ENCODE peak calls at places on chromosome 14, in six cellular contexts. J is psoas muscle; F is cardiac muscle cell; L is upper lobe of right lung; I is tibial nerve; C is CD4-positive, CD25-positive, alpha-beta regulatory T cell. S is an unnamed sample.

GRCh38 chr14:104724981-104725771 is 1.1 kb downstream of the ADSS1 start:
- DNase-seq in J (peak), F (peak), L (no peak), I (no peak), C (no peak), S (no peak)

GRCh38 chr14:96383445-96383844 is 8.5 kb upstream of the AK7 start:
- DNase-seq in J (no peak), F (no peak), L (no peak), I (no peak), C (no peak), S (no peak)

GRCh38 chr14:93305708-93306418 is 27.0 kb downstream of the BTBD7 start:
- DNase-seq in J (no peak), F (no peak), L (no peak), I (no peak), C (no peak), S (no peak)

GRCh38 chr14:78316711-78317110 is 146.5 kb downstream of the NRXN3 start:
- DNase-seq in J (no peak), F (no peak), L (no peak), I (no peak), C (no peak), S (no peak)

GRCh38 chr14:102220031-102220430 is 80.3 kb downstream of the WDR20 start:
- DNase-seq in J (no peak), F (no peak), L (no peak), I (no peak), C (peak), S (no peak)

GRCh38 chr14:71739273-71739990 is 192.8 kb upstream of the RGS6 start:
- DNase-seq in J (no peak), F (peak), L (no peak), I (no peak), C (no peak), S (no peak)

GRCh38 chr14:85764809-85765208 is 234.9 kb downstream of the FLRT2 start:
- DNase-seq in J (peak), F (peak), L (no peak), I (peak), C (no peak), S (no peak)

GRCh38 chr14:51733147-51733546 is 81.4 kb downstream of the FRMD6 start:
- DNase-seq in J (no peak), F (no peak), L (no peak), I (no peak), C (no peak), S (no peak)

GRCh38 chr14:104143521-104144452 is 5.4 kb downstream of the KIF26A start:
- DNase-seq in J (peak), F (no peak), L (peak), I (no peak), C (no peak), S (no peak)

DNA sequence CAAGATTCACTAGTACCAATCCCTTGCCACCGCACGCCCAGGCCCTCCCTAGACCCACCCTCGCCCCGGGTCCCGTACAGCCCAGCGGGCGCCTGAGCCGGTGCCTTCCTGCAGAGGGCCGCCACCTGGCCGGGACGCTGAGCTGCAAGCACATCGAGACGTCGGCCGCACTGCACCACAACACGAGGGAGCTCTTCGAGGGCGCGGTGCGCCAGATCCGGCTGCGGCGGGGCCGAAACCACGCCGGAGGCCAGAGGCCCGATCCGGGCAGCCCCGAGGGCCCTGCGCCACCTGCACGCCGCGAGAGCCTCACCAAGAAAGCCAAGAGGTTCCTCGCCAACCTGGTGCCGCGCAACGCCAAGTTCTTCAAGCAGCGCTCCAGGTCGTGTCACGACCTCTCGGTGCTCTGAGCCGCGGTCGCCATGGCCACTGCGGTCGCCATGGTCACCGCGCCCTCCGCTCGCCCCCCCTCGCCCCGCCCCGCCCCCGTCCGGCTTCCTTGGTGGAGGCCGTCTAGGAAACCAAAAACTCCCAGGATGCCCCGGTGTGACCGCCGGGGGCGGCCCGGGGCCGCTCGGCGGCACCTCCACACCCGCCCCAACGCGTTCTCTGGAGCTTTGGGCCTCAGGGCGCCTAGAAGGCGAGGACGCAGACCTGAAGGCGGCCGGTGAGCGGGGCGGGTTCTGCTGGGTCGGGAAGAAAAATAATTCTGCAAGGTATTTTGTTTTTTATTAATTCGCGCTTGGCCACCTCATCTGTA is 3.7 kb downstream of the REM2 start:
- DNase-seq in J (peak), F (peak), L (peak), I (peak), C (peak), S (no peak)
- H3K27ac ChIP-seq in J (no peak), F (peak), L (peak), I (no peak), C (peak), S (no peak)

DNA sequence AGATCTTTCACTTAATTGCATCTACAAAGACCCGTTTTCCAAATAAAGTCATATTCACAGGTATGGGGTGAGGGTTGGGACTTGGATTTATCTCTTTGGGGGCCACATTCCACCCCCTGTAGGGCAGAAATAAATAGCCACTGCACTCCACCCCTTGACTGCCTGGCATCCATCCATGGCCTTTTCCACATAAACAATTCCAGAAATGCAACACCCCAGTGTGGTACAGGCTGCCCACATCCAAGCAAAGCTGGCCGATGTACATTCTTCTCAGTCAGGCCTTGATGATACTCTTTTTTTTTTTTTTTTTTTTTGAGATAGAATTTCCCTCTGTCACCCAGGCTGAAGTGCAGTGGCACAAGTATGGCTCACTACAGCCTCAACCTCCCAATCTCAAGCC is 12.9 kb downstream of the DGLUCY start:
- DNase-seq in J (no peak), F (no peak), L (no peak), I (no peak), C (no peak), S (no peak)
- H3K27ac ChIP-seq in J (peak), F (no peak), L (no peak), I (no peak), C (no peak), S (peak)

GRCh38 chr14:74941676-74942097 is 13.7 kb downstream of the PGF start:
- DNase-seq in J (peak), F (peak), L (peak), I (no peak), C (peak), S (peak)
- H3K27ac ChIP-seq in J (peak), F (peak), L (peak), I (peak), C (peak), S (peak)

DNA sequence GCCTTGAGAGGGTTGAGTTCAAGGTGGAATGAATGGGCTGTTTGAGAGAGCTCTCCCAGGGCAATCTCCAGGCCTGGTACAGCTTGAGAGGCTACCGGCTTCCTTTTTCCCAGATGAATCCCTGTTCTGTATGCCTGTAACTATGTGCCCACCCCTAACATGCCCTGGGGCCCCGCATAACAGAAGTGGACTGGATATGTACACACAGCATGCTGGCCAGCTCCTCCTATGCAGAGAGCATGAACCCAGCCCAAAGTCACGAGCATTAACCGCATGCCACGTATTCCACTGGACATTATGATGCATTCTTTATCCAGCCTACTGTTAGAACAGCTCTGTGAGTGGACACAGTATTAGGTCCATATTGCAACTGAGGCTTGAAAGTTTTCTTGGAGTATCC is 43.5 kb downstream of the IRF2BPL start:
- DNase-seq in J (no peak), F (peak), L (no peak), I (no peak), C (no peak), S (no peak)
- H3K27ac ChIP-seq in J (no peak), F (peak), L (no peak), I (no peak), C (no peak), S (no peak)

GRCh38 chr14:59483360-59483759 is 848 bp downstream of the L3HYPDH start:
- DNase-seq in J (peak), F (peak), L (no peak), I (no peak), C (no peak), S (peak)

GRCh38 chr14:59481407-59482119 is 2.6 kb downstream of the L3HYPDH start:
- DNase-seq in J (no peak), F (peak), L (no peak), I (no peak), C (no peak), S (no peak)

GRCh38 chr14:59483819-59484610 is at the start of the genes JKAMP and L3HYPDH:
- DNase-seq in J (peak), F (peak), L (peak), I (peak), C (peak), S (peak)

GRCh38 chr14:59482471-59483331 is 1.5 kb downstream of the L3HYPDH start:
- DNase-seq in J (no peak), F (peak), L (no peak), I (no peak), C (peak), S (no peak)

DNA sequence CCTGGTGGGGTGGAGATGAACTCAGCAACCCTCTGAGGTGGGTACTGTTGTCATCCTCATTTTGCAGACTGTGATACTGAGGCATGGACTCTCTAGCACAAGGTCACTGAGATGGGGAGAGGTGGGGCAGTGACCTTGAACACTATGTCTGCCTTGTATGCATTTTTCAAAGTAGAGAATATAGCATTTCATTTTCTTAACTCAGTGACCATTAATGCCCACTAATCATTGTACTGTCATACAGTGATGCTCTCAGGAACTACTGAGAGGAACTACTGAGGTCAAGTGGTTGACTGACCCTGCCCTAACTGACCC is 2.1 kb downstream of the L3HYPDH start:
- DNase-seq in J (no peak), F (no peak), L (no peak), I (no peak), C (no peak), S (no peak)
- H3K27ac ChIP-seq in J (peak), F (no peak), L (peak), I (no peak), C (no peak), S (peak)

GRCh38 chr14:81441626-81442134 is 41.6 kb upstream of the STON2 start:
- DNase-seq in J (no peak), F (no peak), L (no peak), I (no peak), C (no peak), S (no peak)
- H3K27ac ChIP-seq in J (no peak), F (no peak), L (no peak), I (no peak), C (no peak), S (no peak)

DNA sequence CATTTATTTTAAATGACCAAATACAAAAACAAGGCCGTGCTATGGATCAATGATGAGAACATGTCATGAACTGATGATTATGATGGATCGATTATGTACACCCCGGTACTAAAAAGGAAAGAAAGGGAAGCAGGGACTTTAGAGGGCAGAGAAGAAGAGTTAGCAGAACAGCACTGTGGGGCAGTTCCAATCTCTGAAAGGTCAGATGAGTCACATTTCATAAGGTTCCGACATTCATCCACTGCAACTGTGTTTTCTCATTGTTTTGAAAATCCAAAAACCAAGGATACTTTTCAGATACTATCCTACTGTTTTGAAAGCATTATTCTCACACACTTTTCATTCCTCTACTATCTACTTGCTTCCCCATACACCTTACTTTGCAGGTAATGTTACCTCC is 169.3 kb downstream of the STXBP6 start:
- DNase-seq in J (no peak), F (peak), L (no peak), I (no peak), C (no peak), S (no peak)
- H3K27ac ChIP-seq in J (no peak), F (no peak), L (no peak), I (no peak), C (no peak), S (no peak)

DNA sequence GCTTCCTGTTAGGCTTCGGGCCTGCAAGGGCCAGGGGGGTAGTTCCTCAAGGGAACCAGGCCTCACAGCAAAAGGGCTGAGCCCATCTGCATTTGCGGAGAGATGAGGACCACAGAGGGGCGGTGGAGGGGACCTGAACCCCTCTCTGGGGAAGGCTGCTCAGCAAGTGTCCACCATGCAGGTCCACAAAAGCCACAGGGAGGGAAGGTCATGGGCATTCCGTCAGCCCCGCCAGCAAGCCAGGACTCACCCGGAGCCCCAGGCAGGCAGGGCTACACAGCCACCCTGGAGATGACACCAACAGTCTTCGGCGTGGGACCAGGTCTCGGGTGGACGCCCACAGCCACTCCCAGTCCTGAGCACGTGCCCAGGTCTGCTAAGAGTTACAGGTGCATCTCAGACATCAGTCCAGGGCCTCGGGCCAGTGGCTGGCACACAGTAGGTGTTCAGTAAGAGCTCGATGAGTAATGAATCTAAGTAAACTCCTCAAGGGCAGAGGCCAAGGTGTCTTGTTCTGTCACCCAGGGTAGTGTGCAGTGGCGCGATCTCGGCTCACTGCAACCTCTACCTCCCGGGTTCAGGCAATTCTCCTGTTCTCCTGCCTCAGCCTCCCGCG is 11.3 kb downstream of the TTC7B start:
- DNase-seq in J (no peak), F (no peak), L (no peak), I (no peak), C (no peak), S (no peak)
- H3K27ac ChIP-seq in J (no peak), F (no peak), L (peak), I (no peak), C (no peak), S (no peak)